ENCODE peak calls at places on chromosomes 4 and X, in four cellular contexts. S is K562, W is HCT116, J is HepG2. E is an unnamed sample.

GRCh38 chr4:23717528-23718248 is 172.2 kb downstream of the PPARGC1A start:
- DNase-seq in S (peak; percentile 72), W (no peak), J (peak; percentile 17), E (no peak)

GRCh38 chrX:13387656-13388421 is 68.0 kb upstream of the ATXN3L start:
- DNase-seq in S (no peak), W (no peak), J (no peak), E (no peak)

GRCh38 chr4:118767109-118767508 is 68.8 kb downstream of the SEC24D start:
- DNase-seq in S (peak; percentile 79), W (no peak), J (no peak), E (no peak)

GRCh38 chr4:47566566-47566965 is 81.5 kb downstream of the ATP10D start:
- DNase-seq in S (no peak), W (no peak), J (no peak), E (no peak)

GRCh38 chr4:113499696-113500095 is 261.8 kb downstream of the CAMK2D start:
- DNase-seq in S (no peak), W (no peak), J (peak; percentile 35), E (no peak)

GRCh38 chrX:15988661-15989603 is 134.3 kb upstream of the AP1S2 start:
- DNase-seq in S (no peak), W (no peak), J (no peak), E (no peak)

GRCh38 chr4:88919056-88919455 is 137.9 kb downstream of the FAM13A start:
- DNase-seq in S (no peak), W (no peak), J (no peak), E (no peak)

GRCh38 chr4:82842593-82842992 is 44.0 kb upstream of the SCD5 start:
- DNase-seq in S (peak; percentile 17), W (no peak), J (peak; percentile 13), E (no peak)

GRCh38 chr4:89558147-89558546 is 250.5 kb upstream of the GPRIN3 start:
- DNase-seq in S (no peak), W (peak; percentile 7), J (no peak), E (no peak)

GRCh38 chrX:86014421-86014820 is 32.9 kb downstream of the CHM start:
- DNase-seq in S (no peak), W (no peak), J (no peak), E (no peak)

GRCh38 chr4:8099981-8100464 is 58.6 kb downstream of the ABLIM2 start:
- DNase-seq in S (no peak), W (no peak), J (no peak), E (no peak)

GRCh38 chr4:56215901-56216300 is 171.4 kb downstream of the AASDH start:
- DNase-seq in S (no peak), W (peak; percentile 33), J (no peak), E (no peak)

GRCh38 chrX:115697806-115698205 is 136.8 kb downstream of the PLS3 start:
- DNase-seq in S (no peak), W (no peak), J (no peak), E (no peak)

GRCh38 chrX:104324871-104325585 is 70.3 kb upstream of the ESX1 start:
- DNase-seq in S (no peak), W (no peak), J (no peak), E (no peak)

GRCh38 chrX:79367907-79368306 is 773 bp upstream of the ITM2A start:
- DNase-seq in S (peak; percentile 4), W (no peak), J (no peak), E (no peak)

GRCh38 chr4:14167876-14168510 is 540.5 kb upstream of the BOD1L1 start:
- DNase-seq in S (no peak), W (no peak), J (no peak), E (no peak)

GRCh38 chrX:374566-374965 is 12.1 kb downstream of the PPP2R3B start:
- DNase-seq in S (no peak), W (no peak), J (no peak), E (no peak)

GRCh38 chrX:50067435-50068292 is 133.1 kb downstream of the AKAP4 start:
- DNase-seq in S (peak; percentile 4), W (no peak), J (peak; percentile 66), E (no peak)

GRCh38 chr4:77697860-77698599 is 92.4 kb downstream of the CXCL13 start:
- DNase-seq in S (no peak), W (peak; percentile 29), J (peak; percentile 34), E (peak; percentile 27)

GRCh38 chr4:152138451-152138850 is 377.6 kb upstream of the GATB start:
- DNase-seq in S (no peak), W (no peak), J (no peak), E (no peak)

GRCh38 chr4:46975144-46975543 is 18.2 kb downstream of the GABRA4 start:
- DNase-seq in S (no peak), W (no peak), J (no peak), E (no peak)

GRCh38 chrX:30887288-30887687 is 1.8 kb downstream of the TAB3 start:
- DNase-seq in S (no peak), W (no peak), J (no peak), E (no peak)

GRCh38 chrX:19595036-19595435 is 79.7 kb upstream of the MAP3K15 start:
- DNase-seq in S (no peak), W (no peak), J (no peak), E (no peak)

GRCh38 chr4:10529256-10529890 is 72.1 kb upstream of the ZNF518B start:
- DNase-seq in S (no peak), W (peak; percentile 60), J (no peak), E (no peak)

GRCh38 chr4:148295642-148296041 is 146.6 kb downstream of the NR3C2 start:
- DNase-seq in S (no peak), W (no peak), J (no peak), E (no peak)

GRCh38 chr4:98314791-98315565 is 53.8 kb downstream of the RAP1GDS1 start:
- DNase-seq in S (no peak), W (no peak), J (no peak), E (no peak)

GRCh38 chr4:43343298-43343697 is 450.8 kb downstream of the GRXCR1 start:
- DNase-seq in S (no peak), W (no peak), J (no peak), E (no peak)

GRCh38 chr4:3444351-3445110 is 2.8 kb downstream of the HGFAC start:
- DNase-seq in S (no peak), W (no peak), J (no peak), E (no peak)

GRCh38 chr4:10623241-10623640 is 61.3 kb downstream of the CLNK start:
- DNase-seq in S (no peak), W (no peak), J (no peak), E (no peak)

GRCh38 chr4:26131053-26131452 is 189.8 kb upstream of the RBPJ start:
- DNase-seq in S (no peak), W (no peak), J (no peak), E (no peak)

GRCh38 chr4:120922390-120923200 is at the start of gene PRDM5:
- DNase-seq in S (no peak), W (no peak), J (no peak), E (no peak)

GRCh38 chr4:11628093-11628725 is 199.5 kb upstream of the HS3ST1 start:
- DNase-seq in S (no peak), W (peak; percentile 81), J (no peak), E (no peak)

GRCh38 chrX:47518105-47518504 is 35.1 kb upstream of the ZNF41 start:
- DNase-seq in S (no peak), W (no peak), J (peak; percentile 18), E (no peak)

GRCh38 chr4:157221895-157222763 is 1.6 kb downstream of the GRIA2 start:
- DNase-seq in S (no peak), W (no peak), J (no peak), E (no peak)

GRCh38 chrX:96619588-96619987 is 65.1 kb upstream of the DIAPH2 start:
- DNase-seq in S (no peak), W (no peak), J (no peak), E (no peak)

GRCh38 chr4:1533501-1534064 is 127.3 kb upstream of the NKX1-1 start:
- DNase-seq in S (no peak), W (no peak), J (no peak), E (no peak)

GRCh38 chr4:113094802-113095201 is 45.3 kb downstream of the ANK2 start:
- DNase-seq in S (peak; percentile 16), W (peak; percentile 19), J (no peak), E (no peak)

GRCh38 chrX:37910186-37910585 is 62.8 kb upstream of the DYNLT3 start:
- DNase-seq in S (no peak), W (no peak), J (no peak), E (no peak)

GRCh38 chr4:183722738-183723560 is 63.9 kb downstream of the TRAPPC11 start:
- DNase-seq in S (no peak), W (no peak), J (no peak), E (no peak)

GRCh38 chr4:133151301-133151680 is 2.2 kb downstream of the PCDH10 start:
- DNase-seq in S (no peak), W (no peak), J (no peak), E (no peak)

GRCh38 chr4:154471924-154472323 is 19.7 kb downstream of the DCHS2 start:
- DNase-seq in S (no peak), W (no peak), J (peak; percentile 21), E (no peak)
- TF ChIP-seq TCF7L2 in S (no peak), W (no peak), J (no peak), E (no peak)

GRCh38 chr4:37540486-37540885 is 145.7 kb downstream of the RELL1 start:
- DNase-seq in S (no peak), W (no peak), J (no peak), E (no peak)
- TF ChIP-seq SIN3A in S (no peak), W (no peak), J (no peak), E (no peak)

GRCh38 chr4:62004881-62005280 is 804.8 kb downstream of the ADGRL3 start:
- DNase-seq in S (no peak), W (no peak), J (no peak), E (no peak)

GRCh38 chr4:61997813-61998212 is 797.7 kb downstream of the ADGRL3 start:
- DNase-seq in S (no peak), W (no peak), J (no peak), E (no peak)

GRCh38 chr4:62006108-62006507 is 806.0 kb downstream of the ADGRL3 start:
- DNase-seq in S (no peak), W (no peak), J (no peak), E (no peak)

GRCh38 chr4:62003695-62004094 is 803.6 kb downstream of the ADGRL3 start:
- DNase-seq in S (no peak), W (no peak), J (no peak), E (no peak)
- TF ChIP-seq TCF7L2 in S (no peak), W (no peak), J (no peak), E (no peak)

GRCh38 chr4:54333657-54334056 is 104.6 kb downstream of the PDGFRA start:
- DNase-seq in S (no peak), W (no peak), J (no peak), E (no peak)
- TF ChIP-seq SIN3A in S (no peak), W (no peak), J (no peak), E (no peak)

DNA sequence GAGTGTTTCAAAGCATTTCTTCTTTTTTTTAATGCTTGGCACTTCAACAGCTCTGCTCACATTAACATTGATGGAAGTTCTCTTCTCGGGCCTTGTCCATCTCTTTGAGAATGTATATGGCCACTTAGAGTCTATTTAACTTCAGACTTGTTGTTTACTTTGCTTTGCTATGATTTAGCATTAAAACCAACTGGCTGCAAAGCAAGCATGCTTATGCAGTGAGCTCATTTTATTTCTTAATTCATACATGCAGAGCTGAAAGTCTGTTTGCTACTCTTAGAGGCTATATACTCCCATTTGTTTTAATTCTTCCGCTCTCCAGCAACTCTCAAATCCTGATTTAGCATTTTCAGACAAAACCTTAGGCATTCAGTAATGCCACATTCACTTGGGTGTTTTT is 107.6 kb upstream of the PACRGL start:
- DNase-seq in S (no peak), W (no peak), J (no peak), E (no peak)
- TF ChIP-seq TCF7L2 in S (no peak), W (no peak), J (no peak), E (no peak)